ENCODE peak calls at places on chromosomes 2 and 18, in ten cellular contexts. T, K, X, A, O, Q, S, U, Y and R are unnamed samples.

GRCh38 chr18:36323421-36323820 is 25.9 kb downstream of the FHOD3 start:
- DNase-seq in Q (no peak), K (no peak), Y (no peak), U (no peak), O (no peak), T (no peak), X (no peak), A (no peak), S (no peak), R (no peak)

GRCh38 chr2:127605691-127606277 is 40.2 kb upstream of the GPR17 start:
- DNase-seq in O (no peak), Q (no peak), S (no peak), K (no peak), T (peak; percentile 49), A (peak; percentile 4), U (peak; percentile 34), X (no peak), Y (no peak), R (no peak)

GRCh38 chr18:31931163-31931885 is 11.6 kb downstream of the TRAPPC8 start:
- DNase-seq in Q (no peak), U (no peak), Y (no peak), K (no peak), O (no peak), S (no peak), T (no peak), A (no peak), X (no peak), R (no peak)

GRCh38 chr18:77249583-77250500 is at the start of gene GALR1:
- DNase-seq in A (no peak), O (no peak), X (no peak), T (no peak), K (no peak), S (no peak), U (no peak), Y (no peak), Q (no peak), R (no peak)

GRCh38 chr18:9734189-9734588 is 26.1 kb downstream of the RAB31 start:
- DNase-seq in T (peak; percentile 48), O (no peak), A (no peak), K (no peak), Q (no peak), X (no peak), Y (no peak), S (peak; percentile 94), U (no peak), R (no peak)

GRCh38 chr18:75341267-75341666 is 86.2 kb downstream of the SMIM21 start:
- DNase-seq in O (no peak), Q (no peak), S (no peak), Y (no peak), U (no peak), X (no peak), A (no peak), T (no peak), K (no peak), R (no peak)

GRCh38 chr2:166170356-166170755 is 42.5 kb upstream of the SCN1A start:
- DNase-seq in K (no peak), X (no peak), Y (no peak), A (no peak), S (no peak), Q (no peak), U (no peak), T (no peak), O (no peak), R (no peak)

GRCh38 chr2:225429718-225430117 is 30.2 kb downstream of the NYAP2 start:
- DNase-seq in A (peak; percentile 30), Y (no peak), Q (no peak), O (no peak), K (no peak), U (no peak), T (no peak), S (peak; percentile 12), X (no peak), R (no peak)

GRCh38 chr2:231047270-231047921 is 9.3 kb upstream of the PSMD1 start:
- DNase-seq in K (no peak), X (no peak), Q (no peak), U (peak; percentile 37), O (no peak), S (no peak), A (peak; percentile 47), T (no peak), Y (no peak), R (no peak)

GRCh38 chr2:231050018-231050901 is 6.4 kb upstream of the PSMD1 start:
- DNase-seq in Y (no peak), X (no peak), A (peak; percentile 93), K (no peak), U (no peak), Q (no peak), O (no peak), T (no peak), S (peak; percentile 95), R (no peak)

GRCh38 chr2:231047922-231048544 is 8.6 kb upstream of the PSMD1 start:
- DNase-seq in K (no peak), U (no peak), X (no peak), S (no peak), T (no peak), O (no peak), A (no peak), Y (no peak), Q (no peak), R (no peak)

GRCh38 chr2:231051116-231051515 is 5.6 kb upstream of the PSMD1 start:
- DNase-seq in Q (no peak), O (no peak), A (no peak), T (no peak), U (no peak), S (no peak), X (no peak), Y (no peak), K (no peak), R (no peak)

DNA sequence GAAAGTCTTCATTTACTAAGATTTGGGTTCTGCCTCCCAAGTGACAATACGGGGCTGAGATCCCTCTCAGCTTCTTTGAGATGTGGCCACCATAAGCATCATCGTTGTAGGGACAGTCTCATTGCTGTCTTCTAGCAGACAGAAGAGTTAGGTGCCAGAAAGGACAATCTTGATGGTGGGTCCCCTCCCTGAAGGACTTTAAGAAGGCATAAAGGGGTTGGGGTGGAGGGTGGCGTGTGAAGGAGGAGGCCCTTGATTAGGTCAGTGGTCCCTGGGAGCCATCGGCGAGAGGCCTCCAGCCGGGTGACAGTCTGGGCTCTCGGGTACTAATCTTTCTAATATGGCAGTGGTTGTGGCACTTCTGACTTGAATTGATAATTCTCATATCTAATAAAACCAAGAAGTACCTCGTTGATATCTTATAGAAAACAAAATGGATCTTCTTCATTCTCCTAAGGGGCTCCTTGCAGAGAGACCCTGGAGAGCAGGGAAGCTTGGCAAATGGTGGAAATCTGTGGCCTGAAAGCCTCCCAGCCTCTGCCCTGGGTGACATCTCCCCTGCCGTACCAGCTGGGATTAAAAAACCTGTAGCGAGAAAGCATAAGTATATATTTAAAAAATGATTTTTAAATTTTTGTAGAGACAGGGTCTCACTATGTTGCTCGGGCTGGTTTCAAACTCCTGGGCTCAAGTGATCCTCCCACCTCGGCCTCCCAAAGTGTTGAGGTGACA is 7.2 kb upstream of the PSMD1 start:
- DNase-seq in A (no peak), U (no peak), T (no peak), K (no peak), S (no peak), Q (no peak), X (no peak), O (no peak), Y (no peak), R (no peak)
- H3K4me1 ChIP-seq in A (peaks cover 61% of the 10 kb centered on the region), U (peaks cover 4% of the 10 kb centered on the region), T (peaks cover 10% of the 10 kb centered on the region), K (peaks cover 4% of the 10 kb centered on the region), S (peaks cover 13% of the 10 kb centered on the region), Q (peaks cover 5% of the 10 kb centered on the region), X (peaks cover 3% of the 10 kb centered on the region), O (no peaks in the 10 kb centered on the region), Y (peaks cover 4% of the 10 kb centered on the region), R (peaks cover 9% of the 10 kb centered on the region)

GRCh38 chr2:119768731-119769130 is 9.0 kb downstream of the PTPN4 start:
- DNase-seq in S (no peak), Y (no peak), X (no peak), T (no peak), O (no peak), K (no peak), U (no peak), A (no peak), Q (no peak), R (no peak)

GRCh38 chr2:119765404-119766002 is 5.8 kb downstream of the PTPN4 start:
- DNase-seq in U (no peak), X (no peak), T (no peak), A (no peak), K (no peak), O (no peak), Y (no peak), S (no peak), Q (no peak), R (no peak)

GRCh38 chr2:119766944-119767343 is 7.2 kb downstream of the PTPN4 start:
- DNase-seq in K (peak; percentile 32), U (no peak), A (no peak), S (no peak), Y (no peak), Q (no peak), O (no peak), X (no peak), T (no peak), R (no peak)

GRCh38 chr2:119760876-119761275 is 1.2 kb downstream of the PTPN4 start:
- DNase-seq in Q (peak; percentile 51), O (no peak), S (peak; percentile 23), A (no peak), Y (no peak), X (no peak), T (no peak), U (no peak), K (no peak), R (no peak)

GRCh38 chr2:119764832-119765231 is 5.1 kb downstream of the PTPN4 start:
- DNase-seq in Q (no peak), T (no peak), Y (no peak), S (no peak), X (no peak), A (no peak), U (no peak), K (no peak), O (no peak), R (no peak)
- H3K4me1 ChIP-seq in Q (peaks cover 7% of the 10 kb centered on the region), T (peaks cover 28% of the 10 kb centered on the region), Y (peaks cover 5% of the 10 kb centered on the region), S (peaks cover 2% of the 10 kb centered on the region), X (peaks cover 51% of the 10 kb centered on the region), A (no peaks in the 10 kb centered on the region), U (peaks cover 9% of the 10 kb centered on the region), K (peaks cover 39% of the 10 kb centered on the region), O (no peaks in the 10 kb centered on the region), R (peaks cover 87% of the 10 kb centered on the region)

GRCh38 chr2:160375802-160376469 is 117.7 kb downstream of the RBMS1 start:
- DNase-seq in U (no peak), T (no peak), O (no peak), Q (peak; percentile 35), A (no peak), Y (no peak), X (no peak), S (no peak), K (no peak), R (peak; percentile 14)

GRCh38 chr2:160375037-160375436 is 118.6 kb downstream of the RBMS1 start:
- DNase-seq in O (no peak), A (no peak), S (no peak), Q (no peak), Y (no peak), K (no peak), U (no peak), X (no peak), T (no peak), R (no peak)

GRCh38 chr2:160377204-160377995 is 116.2 kb downstream of the RBMS1 start:
- DNase-seq in T (no peak), S (no peak), A (no peak), Y (no peak), K (no peak), Q (no peak), O (no peak), X (no peak), U (no peak), R (no peak)

GRCh38 chr2:160379399-160379798 is 114.2 kb downstream of the RBMS1 start:
- DNase-seq in A (no peak), Q (no peak), S (no peak), Y (no peak), K (no peak), X (no peak), O (no peak), T (no peak), U (no peak), R (no peak)

GRCh38 chr2:160376576-160376975 is 117.0 kb downstream of the RBMS1 start:
- DNase-seq in O (no peak), Q (no peak), T (no peak), Y (no peak), A (no peak), U (no peak), X (no peak), K (no peak), S (no peak), R (no peak)
- H3K4me1 ChIP-seq in O (peaks cover 46% of the 10 kb centered on the region), Q (peaks cover 13% of the 10 kb centered on the region), T (peaks cover 89% of the 10 kb centered on the region), Y (no peaks in the 10 kb centered on the region), A (peaks cover 51% of the 10 kb centered on the region), U (peaks cover 99% of the 10 kb centered on the region), X (peaks cover 99% of the 10 kb centered on the region), K (peaks cover 100% of the 10 kb centered on the region), S (no peaks in the 10 kb centered on the region), R (peaks cover 86% of the 10 kb centered on the region)

GRCh38 chr2:160952462-160952861 is 207.8 kb upstream of the TANK start:
- DNase-seq in Q (no peak), O (peak; percentile 31), T (no peak), U (no peak), S (no peak), Y (no peak), A (no peak), K (peak; percentile 78), X (peak; percentile 70), R (no peak)
- H3K4me1 ChIP-seq in Q (no peaks in the 10 kb centered on the region), O (peaks cover 3% of the 10 kb centered on the region), T (peaks cover 51% of the 10 kb centered on the region), U (peaks cover 20% of the 10 kb centered on the region), S (no peaks in the 10 kb centered on the region), Y (no peaks in the 10 kb centered on the region), A (no peaks in the 10 kb centered on the region), K (peaks cover 36% of the 10 kb centered on the region), X (peaks cover 7% of the 10 kb centered on the region), R (no peaks in the 10 kb centered on the region)